ENCODE peak calls at places on chromosomes 2 and 18, in five cellular contexts. One of them, this sample, is unnamed.

GRCh38 chr2:189018636-189019035 is 44.5 kb downstream of the COL3A1 start:
- DNase-seq in breast epithelium: no peak
- DNase-seq in endothelial cell: no peak
- DNase-seq in fibroblast of pulmonary artery: peak
- DNase-seq in HFFc6: no peak
- DNase-seq in this sample: no peak

GRCh38 chr2:172178035-172178434 is 75.3 kb upstream of the DLX2 start:
- DNase-seq in breast epithelium: no peak
- DNase-seq in endothelial cell: no peak
- DNase-seq in fibroblast of pulmonary artery: no peak
- DNase-seq in HFFc6: peak
- DNase-seq in this sample: no peak

GRCh38 chr2:119837759-119838158 is 78.0 kb downstream of the PTPN4 start:
- DNase-seq in breast epithelium: no peak
- DNase-seq in endothelial cell: no peak
- DNase-seq in fibroblast of pulmonary artery: no peak
- DNase-seq in HFFc6: no peak
- DNase-seq in this sample: no peak

GRCh38 chr18:6363216-6363615 is 51.5 kb downstream of the L3MBTL4 start:
- DNase-seq in breast epithelium: no peak
- DNase-seq in endothelial cell: no peak
- DNase-seq in fibroblast of pulmonary artery: no peak
- DNase-seq in HFFc6: no peak
- DNase-seq in this sample: no peak

GRCh38 chr2:237298323-237299118 is 115.4 kb downstream of the COL6A3 start:
- DNase-seq in breast epithelium: no peak
- DNase-seq in endothelial cell: no peak
- DNase-seq in fibroblast of pulmonary artery: no peak
- DNase-seq in HFFc6: peak
- DNase-seq in this sample: no peak

GRCh38 chr2:159605441-159606178 is 10.7 kb downstream of the BAZ2B start:
- DNase-seq in breast epithelium: no peak
- DNase-seq in endothelial cell: no peak
- DNase-seq in fibroblast of pulmonary artery: peak
- DNase-seq in HFFc6: no peak
- DNase-seq in this sample: no peak

GRCh38 chr2:102368461-102369109 is 13.0 kb downstream of the IL18R1 start:
- DNase-seq in breast epithelium: no peak
- DNase-seq in endothelial cell: no peak
- DNase-seq in fibroblast of pulmonary artery: no peak
- DNase-seq in HFFc6: no peak
- DNase-seq in this sample: no peak

GRCh38 chr18:42564761-42565160 is 550.7 kb downstream of the RIT2 start:
- DNase-seq in breast epithelium: no peak
- DNase-seq in endothelial cell: no peak
- DNase-seq in fibroblast of pulmonary artery: no peak
- DNase-seq in HFFc6: no peak
- DNase-seq in this sample: no peak

GRCh38 chr2:59196511-59196910 is 955.4 kb upstream of the FANCL start:
- DNase-seq in breast epithelium: no peak
- DNase-seq in endothelial cell: no peak
- DNase-seq in fibroblast of pulmonary artery: no peak
- DNase-seq in HFFc6: no peak
- DNase-seq in this sample: no peak

GRCh38 chr18:32469691-32470131 is 971 bp downstream of the GAREM1 start:
- DNase-seq in breast epithelium: no peak
- DNase-seq in endothelial cell: no peak
- DNase-seq in fibroblast of pulmonary artery: peak
- DNase-seq in HFFc6: no peak
- DNase-seq in this sample: no peak

GRCh38 chr2:111930875-111931274 is 32.5 kb downstream of the MERTK start:
- DNase-seq in breast epithelium: no peak
- DNase-seq in endothelial cell: no peak
- DNase-seq in fibroblast of pulmonary artery: peak
- DNase-seq in HFFc6: peak
- DNase-seq in this sample: no peak

GRCh38 chr2:144438722-144439508 is 81.0 kb downstream of the ZEB2 start:
- DNase-seq in breast epithelium: no peak
- DNase-seq in endothelial cell: no peak
- DNase-seq in fibroblast of pulmonary artery: no peak
- DNase-seq in HFFc6: no peak
- DNase-seq in this sample: no peak

GRCh38 chr2:207619764-207620203 is 5.4 kb downstream of the METTL21A start:
- DNase-seq in breast epithelium: no peak
- DNase-seq in endothelial cell: no peak
- DNase-seq in fibroblast of pulmonary artery: no peak
- DNase-seq in HFFc6: no peak
- DNase-seq in this sample: no peak

GRCh38 chr2:112277591-112278220 is 2.3 kb downstream of the ZC3H6 start:
- DNase-seq in breast epithelium: no peak
- DNase-seq in endothelial cell: no peak
- DNase-seq in fibroblast of pulmonary artery: no peak
- DNase-seq in HFFc6: no peak
- DNase-seq in this sample: no peak

GRCh38 chr2:31319391-31320175 is 85.6 kb downstream of the EHD3 start:
- DNase-seq in breast epithelium: no peak
- DNase-seq in endothelial cell: no peak
- DNase-seq in fibroblast of pulmonary artery: peak
- DNase-seq in HFFc6: peak
- DNase-seq in this sample: peak

GRCh38 chr2:204608261-204608660 is 63.0 kb downstream of the PARD3B start:
- DNase-seq in breast epithelium: no peak
- DNase-seq in endothelial cell: no peak
- DNase-seq in fibroblast of pulmonary artery: peak
- DNase-seq in HFFc6: peak
- DNase-seq in this sample: no peak

GRCh38 chr2:119523959-119524694 is at the start of gene SCTR:
- DNase-seq in breast epithelium: no peak
- DNase-seq in endothelial cell: peak
- DNase-seq in fibroblast of pulmonary artery: no peak
- DNase-seq in HFFc6: no peak
- DNase-seq in this sample: peak

GRCh38 chr2:204628926-204629661 is 83.8 kb downstream of the PARD3B start:
- DNase-seq in breast epithelium: no peak
- DNase-seq in endothelial cell: no peak
- DNase-seq in fibroblast of pulmonary artery: peak
- DNase-seq in HFFc6: no peak
- DNase-seq in this sample: no peak

GRCh38 chr2:153287109-153287801 is 191.3 kb downstream of the RPRM start:
- DNase-seq in breast epithelium: no peak
- DNase-seq in endothelial cell: peak
- DNase-seq in fibroblast of pulmonary artery: no peak
- DNase-seq in HFFc6: no peak
- DNase-seq in this sample: no peak

GRCh38 chr2:95052301-95052700 is 26.8 kb downstream of the MAL start:
- DNase-seq in breast epithelium: no peak
- DNase-seq in endothelial cell: no peak
- DNase-seq in fibroblast of pulmonary artery: no peak
- DNase-seq in HFFc6: no peak
- DNase-seq in this sample: no peak

GRCh38 chr18:79641722-79642497 is 37.7 kb upstream of the CTDP1 start:
- DNase-seq in breast epithelium: no peak
- DNase-seq in endothelial cell: no peak
- DNase-seq in fibroblast of pulmonary artery: no peak
- DNase-seq in HFFc6: no peak
- DNase-seq in this sample: peak

GRCh38 chr2:96875498-96876035 is 5.7 kb upstream of the SEMA4C start:
- DNase-seq in breast epithelium: no peak
- DNase-seq in endothelial cell: no peak
- DNase-seq in fibroblast of pulmonary artery: no peak
- DNase-seq in HFFc6: no peak
- DNase-seq in this sample: no peak

GRCh38 chr2:216012133-216012829 is 1.1 kb downstream of the MREG start:
- DNase-seq in breast epithelium: no peak
- DNase-seq in endothelial cell: no peak
- DNase-seq in fibroblast of pulmonary artery: no peak
- DNase-seq in HFFc6: peak
- DNase-seq in this sample: no peak

GRCh38 chr2:174571669-174572323 is 25.8 kb downstream of the WIPF1 start:
- DNase-seq in breast epithelium: no peak
- DNase-seq in endothelial cell: no peak
- DNase-seq in fibroblast of pulmonary artery: no peak
- DNase-seq in HFFc6: no peak
- DNase-seq in this sample: no peak

GRCh38 chr2:218332920-218333645 is 23.6 kb upstream of the CATIP start:
- DNase-seq in breast epithelium: no peak
- DNase-seq in endothelial cell: no peak
- DNase-seq in fibroblast of pulmonary artery: peak
- DNase-seq in HFFc6: no peak
- DNase-seq in this sample: no peak

GRCh38 chr2:70118798-70119454 is 31.6 kb downstream of the PCBP1 start:
- DNase-seq in breast epithelium: no peak
- DNase-seq in endothelial cell: no peak
- DNase-seq in fibroblast of pulmonary artery: peak
- DNase-seq in HFFc6: no peak
- DNase-seq in this sample: no peak

DNA sequence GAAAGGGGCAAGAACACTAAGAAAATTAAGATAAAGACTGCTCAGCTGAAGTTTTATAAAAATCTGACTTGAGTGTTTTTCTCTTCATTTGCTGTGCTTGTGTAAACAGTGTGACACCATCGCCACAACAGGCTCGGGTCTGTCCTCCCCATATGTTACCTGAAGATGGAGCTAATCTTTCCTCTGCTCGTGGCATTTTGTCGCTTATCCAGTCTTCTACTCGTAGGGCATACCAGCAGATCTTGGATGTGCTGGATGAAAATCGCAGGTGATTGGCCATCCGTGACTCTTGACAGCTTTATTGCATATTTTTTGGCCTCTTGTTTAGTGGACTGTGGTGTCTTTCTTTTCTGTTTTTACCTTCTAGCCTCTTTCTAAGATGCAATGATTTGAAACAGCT is 22.1 kb downstream of the MFF start:
- DNase-seq in breast epithelium: no peak
- DNase-seq in endothelial cell: no peak
- DNase-seq in fibroblast of pulmonary artery: no peak
- DNase-seq in HFFc6: no peak
- DNase-seq in this sample: no peak
- TF ChIP-seq CTCF in breast epithelium: no peak
- TF ChIP-seq CTCF in endothelial cell: no peak
- TF ChIP-seq CTCF in fibroblast of pulmonary artery: no peak
- TF ChIP-seq CTCF in HFFc6: no peak
- TF ChIP-seq CTCF in this sample: no peak

GRCh38 chr2:17996978-17997377 is 118.5 kb downstream of the KCNS3 start:
- DNase-seq in breast epithelium: no peak
- DNase-seq in endothelial cell: no peak
- DNase-seq in fibroblast of pulmonary artery: no peak
- DNase-seq in HFFc6: no peak
- DNase-seq in this sample: no peak

GRCh38 chr2:18001671-18002070 is 123.2 kb downstream of the KCNS3 start:
- DNase-seq in breast epithelium: no peak
- DNase-seq in endothelial cell: no peak
- DNase-seq in fibroblast of pulmonary artery: no peak
- DNase-seq in HFFc6: no peak
- DNase-seq in this sample: no peak
- TF ChIP-seq CTCF in breast epithelium: no peak
- TF ChIP-seq CTCF in endothelial cell: no peak
- TF ChIP-seq CTCF in fibroblast of pulmonary artery: no peak
- TF ChIP-seq CTCF in HFFc6: peak
- TF ChIP-seq CTCF in this sample: no peak

DNA sequence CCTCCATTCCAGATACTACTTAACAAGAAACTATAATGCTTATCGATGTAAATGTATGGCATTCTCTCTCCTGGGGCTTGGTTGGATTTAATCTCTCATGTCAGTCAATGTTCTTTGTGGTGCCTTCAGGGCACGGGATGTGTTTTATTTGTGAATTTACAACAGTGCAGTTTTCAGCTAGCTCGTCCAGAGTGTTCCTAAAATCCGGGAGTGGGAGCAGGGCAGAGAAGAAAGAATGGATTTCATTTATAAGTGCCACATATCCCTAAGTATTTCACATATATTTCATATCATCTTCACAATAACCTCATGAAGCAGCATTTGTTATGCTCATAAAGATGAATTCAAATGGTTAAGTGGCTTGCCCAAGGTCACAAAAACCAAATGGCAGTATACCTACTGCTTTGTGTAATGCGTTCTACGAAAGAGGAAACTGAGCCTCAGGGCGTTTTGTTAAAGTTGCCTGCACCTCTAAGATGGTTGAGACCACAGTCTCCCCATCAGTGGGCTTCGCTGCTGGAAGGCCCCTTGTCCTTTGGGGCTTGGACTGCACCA is 134.7 kb upstream of the MGAT5 start:
- DNase-seq in breast epithelium: no peak
- DNase-seq in endothelial cell: no peak
- DNase-seq in fibroblast of pulmonary artery: no peak
- DNase-seq in HFFc6: no peak
- DNase-seq in this sample: peak
- TF ChIP-seq CTCF in breast epithelium: no peak
- TF ChIP-seq CTCF in endothelial cell: no peak
- TF ChIP-seq CTCF in fibroblast of pulmonary artery: no peak
- TF ChIP-seq CTCF in HFFc6: no peak
- TF ChIP-seq CTCF in this sample: no peak

DNA sequence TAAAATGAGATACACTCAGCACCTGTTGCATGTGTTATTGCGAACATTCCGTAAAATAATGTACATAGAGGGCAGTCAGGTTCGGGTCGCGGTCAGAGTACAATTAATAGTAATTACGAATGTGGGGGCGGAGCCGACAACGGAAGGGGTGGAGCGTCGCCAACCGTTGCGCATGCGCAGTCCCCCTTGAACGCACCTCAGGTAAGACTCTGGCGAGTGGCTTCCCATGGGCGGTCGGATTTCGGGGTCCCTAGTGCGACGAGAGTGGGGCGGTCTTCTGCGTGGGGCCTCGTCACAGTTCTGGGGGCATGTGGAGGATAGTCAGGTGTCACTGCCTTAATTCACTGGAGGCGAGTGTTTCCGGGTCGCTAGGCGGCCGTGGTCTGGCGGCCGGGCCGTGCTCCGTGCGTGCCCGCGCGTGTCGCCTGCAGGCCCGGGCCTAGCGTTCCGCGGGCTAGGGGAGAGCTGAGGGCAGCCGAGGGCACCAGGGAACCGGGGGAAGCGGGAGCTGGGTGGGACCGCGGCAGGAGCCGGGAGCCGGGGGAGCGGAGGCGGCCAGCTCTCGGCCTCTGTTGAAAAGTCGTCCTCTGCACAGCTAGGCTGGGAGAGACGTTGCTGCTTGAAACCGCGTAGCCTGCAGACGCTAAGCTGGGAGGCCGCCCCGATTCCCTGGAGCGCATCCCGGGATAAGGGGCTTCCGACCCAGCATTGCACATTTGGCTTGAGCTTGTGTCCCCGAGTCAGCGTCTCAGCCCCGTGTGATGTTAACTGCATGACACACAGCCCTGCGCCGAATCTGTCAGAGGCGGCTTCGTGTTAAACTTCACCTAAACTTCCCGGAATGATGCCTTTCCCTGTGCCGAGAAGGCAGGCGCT is at the start of gene CEBPZOS:
- DNase-seq in breast epithelium: peak
- DNase-seq in endothelial cell: peak
- DNase-seq in fibroblast of pulmonary artery: peak
- DNase-seq in HFFc6: peak
- DNase-seq in this sample: no peak
- TF ChIP-seq CTCF in breast epithelium: peak
- TF ChIP-seq CTCF in endothelial cell: no peak
- TF ChIP-seq CTCF in fibroblast of pulmonary artery: no peak
- TF ChIP-seq CTCF in HFFc6: no peak
- TF ChIP-seq CTCF in this sample: no peak

GRCh38 chr18:76306685-76307292 is 188.3 kb downstream of the ZNF516 start:
- DNase-seq in breast epithelium: no peak
- DNase-seq in endothelial cell: no peak
- DNase-seq in fibroblast of pulmonary artery: no peak
- DNase-seq in HFFc6: no peak
- DNase-seq in this sample: no peak
- TF ChIP-seq CTCF in breast epithelium: no peak
- TF ChIP-seq CTCF in endothelial cell: peak
- TF ChIP-seq CTCF in fibroblast of pulmonary artery: no peak
- TF ChIP-seq CTCF in HFFc6: peak
- TF ChIP-seq CTCF in this sample: no peak

GRCh38 chr2:32990556-32990955 is 43.8 kb downstream of the LTBP1 start:
- DNase-seq in breast epithelium: no peak
- DNase-seq in endothelial cell: no peak
- DNase-seq in fibroblast of pulmonary artery: no peak
- DNase-seq in HFFc6: no peak
- DNase-seq in this sample: no peak
- TF ChIP-seq CTCF in breast epithelium: no peak
- TF ChIP-seq CTCF in endothelial cell: no peak
- TF ChIP-seq CTCF in fibroblast of pulmonary artery: no peak
- TF ChIP-seq CTCF in HFFc6: no peak
- TF ChIP-seq CTCF in this sample: no peak

This sample was measured in vagina.